ENCODE peak calls at places on chromosome 4, in five cellular contexts. L is T-helper 9 cell; F is endodermal cell; Q is Jurkat, Clone E6-1; M is NCI-H82. O is an unnamed sample.

GRCh38 chr4:90187148-90187884 is 60.1 kb downstream of the CCSER1 start:
- DNase-seq in L (no peak), F (no peak), Q (no peak), M (peak), O (no peak)

GRCh38 chr4:88758264-88758663 is 60.6 kb upstream of the NAP1L5 start:
- DNase-seq in L (no peak), F (no peak), Q (no peak), M (no peak), O (no peak)

GRCh38 chr4:102586644-102587021 is 85.5 kb downstream of the NFKB1 start:
- DNase-seq in L (no peak), F (no peak), Q (no peak), M (no peak), O (peak)

GRCh38 chr4:25949166-25949748 is 35.2 kb downstream of the SMIM20 start:
- DNase-seq in L (no peak), F (peak), Q (peak), M (no peak), O (no peak)

GRCh38 chr4:156362581-156362980 is 408.9 kb upstream of the CTSO start:
- DNase-seq in L (no peak), F (no peak), Q (no peak), M (no peak), O (no peak)

GRCh38 chr4:123673971-123674370 is 277.4 kb downstream of the SPRY1 start:
- DNase-seq in L (no peak), F (no peak), Q (no peak), M (no peak), O (no peak)

GRCh38 chr4:84389406-84389805 is 109.7 kb downstream of the NKX6-1 start:
- DNase-seq in L (no peak), F (no peak), Q (no peak), M (no peak), O (no peak)

GRCh38 chr4:128386761-128387599 is 99.4 kb upstream of the PGRMC2 start:
- DNase-seq in L (no peak), F (peak), Q (no peak), M (peak), O (no peak)

GRCh38 chr4:174595141-174595929 is 73.0 kb upstream of the HPGD start:
- DNase-seq in L (no peak), F (no peak), Q (no peak), M (no peak), O (no peak)

GRCh38 chr4:56240554-56241190 is 146.6 kb downstream of the AASDH start:
- DNase-seq in L (no peak), F (no peak), Q (no peak), M (peak), O (no peak)